ENCODE peak calls at places on chromosomes 16 and 17, in four cellular contexts. One of them, this sample, is unnamed.

GRCh38 chr16:86783626-86784266 is 205.4 kb downstream of the FOXL1 start:
- DNase-seq in stimulated activated CD8-positive, alpha-beta memory T cell treated with anti-CD3 and anti-CD28 coated beads, Interleukin-15, amount 100 ng/mL, for 24 hours: no peak
- DNase-seq in CD8-positive, alpha-beta memory T cell: no peak
- DNase-seq in PC-9: no peak
- DNase-seq in this sample: no peak

GRCh38 chr17:45396496-45397205 is 36.0 kb downstream of the ARHGAP27 start:
- DNase-seq in stimulated activated CD8-positive, alpha-beta memory T cell treated with anti-CD3 and anti-CD28 coated beads, Interleukin-15, amount 100 ng/mL, for 24 hours: no peak
- DNase-seq in PC-9: no peak
- DNase-seq in CD8-positive, alpha-beta memory T cell: no peak
- DNase-seq in this sample: no peak

GRCh38 chr16:85853641-85854545 is 45.1 kb upstream of the IRF8 start:
- DNase-seq in stimulated activated CD8-positive, alpha-beta memory T cell treated with anti-CD3 and anti-CD28 coated beads, Interleukin-15, amount 100 ng/mL, for 24 hours: no peak
- DNase-seq in PC-9: no peak
- DNase-seq in CD8-positive, alpha-beta memory T cell: no peak
- DNase-seq in this sample: no peak

GRCh38 chr17:82615084-82616020 is 32.9 kb downstream of the WDR45B start:
- DNase-seq in PC-9: no peak
- DNase-seq in stimulated activated CD8-positive, alpha-beta memory T cell treated with anti-CD3 and anti-CD28 coated beads, Interleukin-15, amount 100 ng/mL, for 24 hours: no peak
- DNase-seq in CD8-positive, alpha-beta memory T cell: no peak
- DNase-seq in this sample: no peak

GRCh38 chr16:17403859-17404545 is 66.8 kb downstream of the XYLT1 start:
- DNase-seq in PC-9: no peak
- DNase-seq in stimulated activated CD8-positive, alpha-beta memory T cell treated with anti-CD3 and anti-CD28 coated beads, Interleukin-15, amount 100 ng/mL, for 24 hours: no peak
- DNase-seq in CD8-positive, alpha-beta memory T cell: no peak
- DNase-seq in this sample: no peak

GRCh38 chr16:51629602-51630001 is 478.5 kb upstream of the SALL1 start:
- DNase-seq in CD8-positive, alpha-beta memory T cell: no peak
- DNase-seq in stimulated activated CD8-positive, alpha-beta memory T cell treated with anti-CD3 and anti-CD28 coated beads, Interleukin-15, amount 100 ng/mL, for 24 hours: no peak
- DNase-seq in PC-9: no peak
- DNase-seq in this sample: no peak

GRCh38 chr17:17349724-17350106 is 46.5 kb downstream of the NT5M start:
- DNase-seq in CD8-positive, alpha-beta memory T cell: no peak
- DNase-seq in PC-9: no peak
- DNase-seq in stimulated activated CD8-positive, alpha-beta memory T cell treated with anti-CD3 and anti-CD28 coated beads, Interleukin-15, amount 100 ng/mL, for 24 hours: no peak
- DNase-seq in this sample: no peak

GRCh38 chr17:19403021-19403420 is 8.0 kb upstream of the RNF112 start:
- DNase-seq in CD8-positive, alpha-beta memory T cell: no peak
- DNase-seq in PC-9: no peak
- DNase-seq in stimulated activated CD8-positive, alpha-beta memory T cell treated with anti-CD3 and anti-CD28 coated beads, Interleukin-15, amount 100 ng/mL, for 24 hours: no peak
- DNase-seq in this sample: no peak

GRCh38 chr17:82690786-82691489 is 7.6 kb downstream of the RAB40B start:
- DNase-seq in CD8-positive, alpha-beta memory T cell: no peak
- DNase-seq in PC-9: no peak
- DNase-seq in stimulated activated CD8-positive, alpha-beta memory T cell treated with anti-CD3 and anti-CD28 coated beads, Interleukin-15, amount 100 ng/mL, for 24 hours: no peak
- DNase-seq in this sample: no peak

GRCh38 chr17:46129302-46129701 is 63.9 kb downstream of the KANSL1 start:
- DNase-seq in CD8-positive, alpha-beta memory T cell: no peak
- DNase-seq in stimulated activated CD8-positive, alpha-beta memory T cell treated with anti-CD3 and anti-CD28 coated beads, Interleukin-15, amount 100 ng/mL, for 24 hours: no peak
- DNase-seq in PC-9: no peak
- DNase-seq in this sample: no peak

GRCh38 chr17:42484304-42484703 is 25.6 kb downstream of the ATP6V0A1 start:
- DNase-seq in PC-9: no peak
- DNase-seq in stimulated activated CD8-positive, alpha-beta memory T cell treated with anti-CD3 and anti-CD28 coated beads, Interleukin-15, amount 100 ng/mL, for 24 hours: peak; percentile 22
- DNase-seq in CD8-positive, alpha-beta memory T cell: peak; percentile 93
- DNase-seq in this sample: no peak

GRCh38 chr16:85348921-85349334 is 236.7 kb upstream of the CIBAR2 start:
- DNase-seq in CD8-positive, alpha-beta memory T cell: no peak
- DNase-seq in stimulated activated CD8-positive, alpha-beta memory T cell treated with anti-CD3 and anti-CD28 coated beads, Interleukin-15, amount 100 ng/mL, for 24 hours: no peak
- DNase-seq in PC-9: no peak
- DNase-seq in this sample: no peak

GRCh38 chr17:58329035-58329807 is 626 bp upstream of the TSPOAP1 start:
- DNase-seq in stimulated activated CD8-positive, alpha-beta memory T cell treated with anti-CD3 and anti-CD28 coated beads, Interleukin-15, amount 100 ng/mL, for 24 hours: peak; percentile 78
- DNase-seq in CD8-positive, alpha-beta memory T cell: peak; percentile 72
- DNase-seq in PC-9: no peak
- DNase-seq in this sample: peak; percentile 31

GRCh38 chr17:66707051-66707450 is 127.9 kb upstream of the CACNG5 start:
- DNase-seq in CD8-positive, alpha-beta memory T cell: no peak
- DNase-seq in stimulated activated CD8-positive, alpha-beta memory T cell treated with anti-CD3 and anti-CD28 coated beads, Interleukin-15, amount 100 ng/mL, for 24 hours: no peak
- DNase-seq in PC-9: no peak
- DNase-seq in this sample: no peak

GRCh38 chr16:82360024-82360783 is 190.2 kb upstream of the MPHOSPH6 start:
- DNase-seq in stimulated activated CD8-positive, alpha-beta memory T cell treated with anti-CD3 and anti-CD28 coated beads, Interleukin-15, amount 100 ng/mL, for 24 hours: no peak
- DNase-seq in PC-9: no peak
- DNase-seq in CD8-positive, alpha-beta memory T cell: no peak
- DNase-seq in this sample: no peak

GRCh38 chr17:76199466-76199865 is 40.8 kb downstream of the RNF157 start:
- DNase-seq in CD8-positive, alpha-beta memory T cell: peak; percentile 72
- DNase-seq in PC-9: no peak
- DNase-seq in stimulated activated CD8-positive, alpha-beta memory T cell treated with anti-CD3 and anti-CD28 coated beads, Interleukin-15, amount 100 ng/mL, for 24 hours: no peak
- DNase-seq in this sample: no peak

GRCh38 chr16:52537463-52537862 is 9.5 kb downstream of the TOX3 start:
- DNase-seq in CD8-positive, alpha-beta memory T cell: no peak
- DNase-seq in stimulated activated CD8-positive, alpha-beta memory T cell treated with anti-CD3 and anti-CD28 coated beads, Interleukin-15, amount 100 ng/mL, for 24 hours: no peak
- DNase-seq in PC-9: no peak
- DNase-seq in this sample: no peak

GRCh38 chr16:11585460-11586374 is 1.0 kb downstream of the LITAF start:
- DNase-seq in PC-9: peak; percentile 25
- DNase-seq in stimulated activated CD8-positive, alpha-beta memory T cell treated with anti-CD3 and anti-CD28 coated beads, Interleukin-15, amount 100 ng/mL, for 24 hours: no peak
- DNase-seq in CD8-positive, alpha-beta memory T cell: peak; percentile 27
- DNase-seq in this sample: no peak

GRCh38 chr16:87741700-87742415 is 23.9 kb downstream of the KLHDC4 start:
- DNase-seq in CD8-positive, alpha-beta memory T cell: no peak
- DNase-seq in PC-9: no peak
- DNase-seq in stimulated activated CD8-positive, alpha-beta memory T cell treated with anti-CD3 and anti-CD28 coated beads, Interleukin-15, amount 100 ng/mL, for 24 hours: no peak
- DNase-seq in this sample: no peak

GRCh38 chr17:6187836-6188235 is 117.7 kb downstream of the WSCD1 start:
- DNase-seq in stimulated activated CD8-positive, alpha-beta memory T cell treated with anti-CD3 and anti-CD28 coated beads, Interleukin-15, amount 100 ng/mL, for 24 hours: no peak
- DNase-seq in CD8-positive, alpha-beta memory T cell: no peak
- DNase-seq in PC-9: no peak
- DNase-seq in this sample: no peak

GRCh38 chr16:58102665-58103427 is 26.3 kb downstream of the CFAP20 start:
- DNase-seq in stimulated activated CD8-positive, alpha-beta memory T cell treated with anti-CD3 and anti-CD28 coated beads, Interleukin-15, amount 100 ng/mL, for 24 hours: no peak
- DNase-seq in CD8-positive, alpha-beta memory T cell: no peak
- DNase-seq in PC-9: no peak
- DNase-seq in this sample: no peak

GRCh38 chr17:50308666-50309065 is 34.4 kb downstream of the TMEM92 start:
- DNase-seq in CD8-positive, alpha-beta memory T cell: no peak
- DNase-seq in PC-9: no peak
- DNase-seq in stimulated activated CD8-positive, alpha-beta memory T cell treated with anti-CD3 and anti-CD28 coated beads, Interleukin-15, amount 100 ng/mL, for 24 hours: no peak
- DNase-seq in this sample: no peak

This sample was measured in D721Med.